ENCODE peak calls at places on chromosome 15, in nine cellular contexts. A is BJ; K is AG04450; W is tibial nerve; D is GM12892; E is endothelial cell; H is activated naive CD4-positive, alpha-beta T cell treated with anti-CD3 and anti-CD28 coated beads for 36 hours; O is HTR-8/SVneo; F is heart right ventricle. B is an unnamed sample.

GRCh38 chr15:67415186-67415585 is 105.7 kb upstream of the C15orf61 start:
- DNase-seq in H (no peak), O (no peak), F (no peak), D (no peak), W (no peak), E (no peak), K (no peak), A (no peak), B (no peak)

GRCh38 chr15:69253156-69253555 is 45.6 kb upstream of the PAQR5 start:
- DNase-seq in H (no peak), E (no peak), K (peak), W (no peak), A (peak), D (no peak), F (peak), O (peak), B (no peak)

GRCh38 chr15:74184582-74185091 is 11.1 kb downstream of the ISLR start:
- DNase-seq in W (no peak), H (no peak), E (no peak), D (no peak), K (no peak), O (no peak), A (no peak), F (no peak), B (no peak)

GRCh38 chr15:70618929-70619328 is 144.4 kb downstream of the UACA start:
- DNase-seq in D (no peak), O (no peak), E (no peak), K (no peak), F (no peak), W (no peak), A (no peak), H (no peak), B (no peak)

GRCh38 chr15:90960316-90961091 is 5.8 kb downstream of the RCCD1 start:
- DNase-seq in E (no peak), K (no peak), H (no peak), A (no peak), D (no peak), F (no peak), O (no peak), W (no peak), B (no peak)

GRCh38 chr15:29651476-29652072 is 170.7 kb downstream of the TJP1 start:
- DNase-seq in A (no peak), H (no peak), F (no peak), W (no peak), O (no peak), K (no peak), D (no peak), E (no peak), B (no peak)

GRCh38 chr15:63491116-63491817 is 13.1 kb upstream of the USP3 start:
- DNase-seq in O (no peak), K (no peak), H (peak), E (no peak), W (no peak), A (no peak), D (no peak), F (no peak), B (no peak)

GRCh38 chr15:23690450-23690852 is 3.3 kb upstream of the NDN start:
- DNase-seq in W (peak), D (no peak), A (no peak), O (no peak), K (peak), F (peak), H (no peak), E (no peak), B (peak)

GRCh38 chr15:77537006-77537405 is 95.7 kb downstream of the LINGO1 start:
- DNase-seq in W (no peak), O (no peak), E (no peak), D (no peak), K (no peak), A (no peak), F (no peak), H (no peak), B (no peak)

GRCh38 chr15:63593705-63594671 is 3.2 kb upstream of the FBXL22 start:
- DNase-seq in D (no peak), W (no peak), A (no peak), O (no peak), F (no peak), H (peak), K (no peak), E (no peak), B (no peak)

GRCh38 chr15:69535101-69535638 is 82.6 kb downstream of the RPLP1 start:
- DNase-seq in A (no peak), K (peak), D (no peak), E (no peak), H (no peak), F (no peak), O (no peak), W (no peak), B (no peak)

GRCh38 chr15:69526086-69526485 is 73.5 kb downstream of the RPLP1 start:
- DNase-seq in F (no peak), W (no peak), K (no peak), O (no peak), H (no peak), A (no peak), E (no peak), D (no peak), B (no peak)

GRCh38 chr15:68271854-68272471 is 5.6 kb upstream of the FEM1B start:
- DNase-seq in K (no peak), F (no peak), O (peak), E (no peak), H (no peak), D (no peak), A (peak), W (no peak), B (peak)

GRCh38 chr15:88624156-88624970 is 3.2 kb downstream of the AEN start:
- DNase-seq in K (no peak), F (peak), E (peak), A (no peak), D (no peak), H (peak), O (peak), W (no peak), B (peak)

GRCh38 chr15:100592898-100593297 is 9.1 kb downstream of the LINS1 start:
- DNase-seq in W (no peak), A (no peak), H (peak), K (no peak), D (no peak), O (no peak), E (no peak), F (no peak), B (no peak)